ENCODE peak calls at places on chromosomes 3 and 15, in ten cellular contexts. I is H1, E is uterus, X is right lobe of liver, T is breast epithelium, U is adrenal gland, F is spleen, V is HCT116, O is esophagus muscularis mucosa, P is heart left ventricle. S is an unnamed sample.

GRCh38 chr3:99526927-99527326 is 111.5 kb upstream of the COL8A1 start:
- DNase-seq in V (no peak), I (no peak), O (no peak), F (no peak), U (no peak), P (no peak), E (no peak), X (no peak), T (no peak), S (no peak)

GRCh38 chr3:57252404-57252803 is 24.9 kb downstream of the APPL1 start:
- DNase-seq in X (no peak), I (no peak), O (no peak), P (no peak), F (no peak), V (no peak), T (no peak), E (no peak), U (no peak), S (no peak)

GRCh38 chr3:78204977-78205376 is 1165.1 kb downstream of the ROBO2 start:
- DNase-seq in X (no peak), P (peak; percentile 6), T (no peak), E (no peak), I (no peak), U (no peak), F (no peak), V (no peak), O (no peak), S (no peak)

GRCh38 chr3:117411991-117412390 is 702.4 kb downstream of the TUSC7 start:
- DNase-seq in O (no peak), I (no peak), U (no peak), V (no peak), T (no peak), F (no peak), E (no peak), X (no peak), P (no peak), S (no peak)

GRCh38 chr3:30770387-30770786 is 124.1 kb downstream of the GADL1 start:
- DNase-seq in E (no peak), T (no peak), X (no peak), U (peak; percentile 60), F (no peak), I (no peak), V (peak; percentile 66), O (no peak), P (peak; percentile 12), S (peak; percentile 15)

GRCh38 chr15:84658080-84658787 is at the start of gene NMB:
- DNase-seq in P (peak; percentile 81), O (no peak), I (peak; percentile 89), T (peak; percentile 72), F (peak; percentile 97), X (peak; percentile 83), U (peak; percentile 80), V (peak; percentile 24), E (peak; percentile 81), S (peak; percentile 89)

GRCh38 chr3:162166543-162166942 is 669.9 kb downstream of the OTOL1 start:
- DNase-seq in U (no peak), V (no peak), X (no peak), F (no peak), O (no peak), E (no peak), I (no peak), P (no peak), T (no peak), S (no peak)

GRCh38 chr15:59879506-59879905 is 124.6 kb upstream of the FOXB1 start:
- DNase-seq in I (no peak), O (no peak), V (no peak), P (no peak), E (no peak), F (no peak), X (no peak), T (no peak), U (no peak), S (no peak)

GRCh38 chr15:38545179-38545578 is 19.4 kb downstream of the RASGRP1 start:
- DNase-seq in P (no peak), T (no peak), V (no peak), X (no peak), O (peak; percentile 39), E (no peak), U (no peak), F (no peak), I (no peak), S (no peak)

GRCh38 chr15:99275061-99275460 is 23.8 kb downstream of the LRRC28 start:
- DNase-seq in O (no peak), U (no peak), E (no peak), V (no peak), X (no peak), T (no peak), F (no peak), I (no peak), P (no peak), S (no peak)

GRCh38 chr3:57331078-57331477 is 38.6 kb upstream of the ASB14 start:
- DNase-seq in P (no peak), U (no peak), V (no peak), I (no peak), E (no peak), X (no peak), T (no peak), F (no peak), O (no peak), S (no peak)

GRCh38 chr15:93730724-93731123 is 500.6 kb upstream of the MCTP2 start:
- DNase-seq in E (no peak), O (no peak), V (no peak), F (no peak), P (no peak), U (no peak), X (no peak), I (no peak), T (no peak), S (no peak)

GRCh38 chr15:68375716-68376220 is 56.2 kb downstream of the ITGA11 start:
- DNase-seq in I (peak; percentile 19), X (no peak), O (peak; percentile 45), U (peak; percentile 7), P (no peak), E (peak; percentile 5), T (no peak), F (no peak), V (no peak), S (no peak)

DNA sequence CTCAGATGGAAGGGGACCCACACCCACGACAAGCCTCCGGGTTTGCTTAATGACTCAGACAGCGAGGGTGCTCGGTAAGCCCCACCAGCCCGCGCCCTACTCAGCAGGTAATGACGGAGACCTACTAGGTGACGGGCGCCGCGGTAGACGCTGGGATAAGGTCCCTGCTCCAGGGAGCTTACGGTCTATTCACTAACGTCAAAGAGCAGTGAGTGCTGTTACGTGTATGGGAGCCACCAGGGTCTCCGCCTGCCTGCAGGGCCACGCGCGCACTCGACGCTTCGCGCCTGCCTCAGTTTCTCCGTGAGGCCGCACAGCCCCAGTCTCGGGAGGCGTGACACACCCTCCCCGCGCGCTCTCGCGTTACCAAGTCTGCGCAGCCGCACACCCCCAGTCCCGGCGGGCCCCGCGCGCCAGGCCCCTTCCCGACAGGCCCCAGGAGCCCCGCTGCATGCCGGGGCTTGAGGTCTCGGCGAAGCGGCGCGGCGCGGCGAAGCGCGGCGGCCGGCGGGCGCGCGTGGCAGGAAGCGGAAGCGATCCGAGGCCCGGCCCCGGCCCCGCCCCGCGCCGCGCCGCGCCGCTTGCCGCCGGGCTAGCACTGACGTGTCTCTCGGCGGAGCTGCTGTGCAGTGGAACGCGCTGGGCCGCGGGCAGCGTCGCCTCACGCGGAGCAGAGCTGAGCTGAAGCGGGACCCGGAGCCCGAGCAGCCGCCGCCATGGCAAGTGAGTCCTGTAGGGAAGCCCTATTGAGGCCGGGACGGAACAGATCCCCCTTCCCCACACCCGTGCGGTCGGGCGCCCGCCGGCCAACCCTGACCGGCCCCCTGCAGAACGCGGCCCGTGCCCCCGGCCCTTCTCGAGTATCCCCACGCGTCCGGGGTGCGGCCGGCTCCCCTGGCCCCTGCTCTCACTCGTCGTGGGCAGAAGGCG is at the start of gene SEC61A1:
- DNase-seq in U (peak; percentile 95), T (peak; percentile 94), X (peak; percentile 96), O (peak; percentile 96), V (peak; percentile 78), E (peak; percentile 96), F (peak; percentile 99), P (peak; percentile 95), I (peak; percentile 96), S (peak; percentile 97)
- TF ChIP-seq POLR2A in U (peak; percentile 96), T (no peak), X (peak; percentile 92), O (peak; percentile 79), V (peak; percentile 74), E (peak; percentile 55), F (no peak), P (peak; percentile 77), I (no peak), S (peak; percentile 88)

DNA sequence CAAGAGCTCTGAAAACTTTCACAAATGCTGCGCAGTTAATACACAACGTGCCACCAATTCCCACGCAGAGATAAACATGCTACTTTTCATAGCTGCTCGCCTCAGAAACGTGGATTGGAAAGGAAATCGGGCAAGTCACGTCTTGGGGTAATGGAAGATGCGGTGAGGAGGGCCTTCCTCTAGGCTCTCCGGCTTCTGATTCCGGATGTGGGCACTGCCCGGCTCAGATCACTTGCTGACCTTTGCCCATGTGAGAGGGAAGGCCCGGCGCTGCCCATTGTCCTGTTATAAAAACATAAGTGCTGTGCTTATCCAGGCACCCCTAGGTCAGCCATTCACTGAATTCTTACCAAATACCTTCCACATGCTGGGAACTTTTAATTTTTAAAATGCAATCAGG is 1.9 kb downstream of the ST8SIA2 start:
- DNase-seq in V (no peak), P (no peak), F (no peak), E (no peak), X (no peak), T (no peak), I (no peak), O (no peak), U (no peak), S (no peak)
- H3K27me3 ChIP-seq in V (peaks cover 13% of the 10 kb centered on the region), P (peaks cover 19% of the 10 kb centered on the region), F (peaks cover 60% of the 10 kb centered on the region), E (peaks cover 24% of the 10 kb centered on the region), X (no peaks in the 10 kb centered on the region), T (peaks cover 2% of the 10 kb centered on the region), I (peaks cover 7% of the 10 kb centered on the region), O (peaks cover 29% of the 10 kb centered on the region), U (peaks cover 45% of the 10 kb centered on the region), S (peaks cover 75% of the 10 kb centered on the region)

DNA sequence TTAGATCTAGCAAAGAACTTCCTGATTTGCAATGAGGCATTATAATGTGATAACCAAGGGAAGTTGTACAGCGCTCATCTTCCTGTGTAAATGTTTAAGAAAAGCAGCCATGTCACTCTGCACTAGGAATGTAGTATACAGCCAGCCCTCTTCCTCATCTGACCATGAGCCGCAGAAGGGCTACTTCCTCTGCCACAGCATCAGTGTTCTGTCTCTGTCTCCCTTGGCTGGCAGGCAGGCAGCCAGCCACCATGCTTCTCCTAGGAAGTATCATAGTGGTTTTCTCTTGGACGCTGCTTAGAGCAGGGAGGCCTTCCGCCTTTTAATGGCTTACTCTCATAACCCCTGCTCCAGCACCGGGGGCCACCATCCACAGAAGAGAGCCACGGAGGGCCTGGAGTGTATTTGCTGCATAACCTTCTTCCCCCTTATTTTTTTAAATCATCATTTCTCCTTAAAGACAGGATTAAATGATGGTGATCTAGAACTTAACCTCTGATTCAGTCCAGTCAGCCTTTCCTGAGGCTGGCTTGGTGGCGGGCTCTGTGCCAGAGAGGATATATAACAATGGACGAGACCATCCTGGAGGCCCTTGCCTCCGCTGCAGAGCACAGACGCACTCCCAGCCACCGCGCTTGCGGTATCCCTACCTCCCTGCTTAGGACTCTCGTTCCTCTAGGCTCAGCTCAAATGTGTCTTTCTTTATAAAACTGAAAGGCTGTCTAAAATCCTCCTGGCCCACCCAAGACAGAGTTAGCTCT is 57.3 kb upstream of the PLXNA1 start:
- DNase-seq in O (no peak), P (peak; percentile 52), X (no peak), F (peak; percentile 75), T (no peak), E (no peak), V (no peak), U (peak; percentile 31), I (no peak), S (no peak)
- TF ChIP-seq POLR2A in O (no peak), P (no peak), X (no peak), F (no peak), T (no peak), E (no peak), V (no peak), U (no peak), I (no peak), S (no peak)

GRCh38 chr15:89353991-89354390 is 19.4 kb upstream of the POLG start:
- DNase-seq in E (no peak), V (no peak), O (no peak), P (no peak), U (no peak), T (no peak), I (no peak), F (peak; percentile 15), X (no peak), S (no peak)
- H3K27me3 ChIP-seq in E (no peaks in the 10 kb centered on the region), V (peaks cover 10% of the 10 kb centered on the region), O (peaks cover 11% of the 10 kb centered on the region), P (peaks cover 47% of the 10 kb centered on the region), U (peaks cover 34% of the 10 kb centered on the region), T (no peaks in the 10 kb centered on the region), I (peaks cover 17% of the 10 kb centered on the region), F (peaks cover 39% of the 10 kb centered on the region), X (no peaks in the 10 kb centered on the region), S (peaks cover 58% of the 10 kb centered on the region)